ENCODE peak calls at places on chromosomes 2 and 18, in five cellular contexts. G, K, P, S and O are unnamed samples.
A peak's percentile ranks its signal among the peaks of the same experiment; 100 is the strongest.

GRCh38 chr2:10019174-10019971 is 24.0 kb upstream of the KLF11 start:
- DNase-seq in G (no peak), K (no peak), P (peak; percentile 16), S (no peak), O (no peak)

GRCh38 chr18:9065864-9066263 is 36.6 kb upstream of the NDUFV2 start:
- DNase-seq in G (no peak), K (no peak), P (no peak), S (no peak), O (no peak)

GRCh38 chr2:218260742-218261423 is at the start of gene GPBAR1:
- DNase-seq in G (peak; percentile 82), K (no peak), P (no peak), S (peak; percentile 42), O (peak; percentile 88)

GRCh38 chr2:85369500-85369899 is 14.9 kb downstream of the ELMOD3 start:
- DNase-seq in G (no peak), K (no peak), P (no peak), S (no peak), O (no peak)

GRCh38 chr2:42367835-42368234 is 6.8 kb upstream of the COX7A2L start:
- DNase-seq in G (no peak), K (no peak), P (peak; percentile 9), S (no peak), O (no peak)

GRCh38 chr2:16217271-16217670 is 276.9 kb downstream of the MYCN start:
- DNase-seq in G (no peak), K (no peak), P (no peak), S (no peak), O (no peak)

GRCh38 chr2:241951920-241952319 is 82.4 kb downstream of the RTP5 start:
- DNase-seq in G (peak; percentile 39), K (no peak), P (no peak), S (no peak), O (peak; percentile 26)

GRCh38 chr2:96537734-96538486 is 1.4 kb downstream of the ARID5A start:
- DNase-seq in G (no peak), K (no peak), P (no peak), S (no peak), O (peak; percentile 69)

GRCh38 chr2:41803361-41803760 is 244.5 kb upstream of the PKDCC start:
- DNase-seq in G (no peak), K (no peak), P (no peak), S (no peak), O (no peak)

GRCh38 chr18:666177-666576 is 8.7 kb downstream of the TYMS start:
- DNase-seq in G (no peak), K (no peak), P (no peak), S (no peak), O (peak; percentile 64)

GRCh38 chr2:207504513-207505171 is 25.1 kb upstream of the CREB1 start:
- DNase-seq in G (no peak), K (no peak), P (peak; percentile 87), S (peak; percentile 55), O (peak; percentile 32)

GRCh38 chr18:35376393-35376741 is 770 bp downstream of the ZNF396 start:
- DNase-seq in G (no peak), K (no peak), P (peak; percentile 2), S (peak; percentile 35), O (peak; percentile 68)

GRCh38 chr2:95158891-95159619 is 593 bp downstream of the ZNF514 start:
- DNase-seq in G (peak; percentile 78), K (no peak), P (peak; percentile 49), S (peak; percentile 55), O (peak; percentile 81)

GRCh38 chr2:11995381-11995947 is 249.0 kb downstream of the LPIN1 start:
- DNase-seq in G (no peak), K (no peak), P (peak; percentile 42), S (no peak), O (no peak)

GRCh38 chr2:138187221-138187620 is 222.9 kb downstream of the HNMT start:
- DNase-seq in G (no peak), K (no peak), P (no peak), S (no peak), O (no peak)

GRCh38 chr2:28387082-28387960 is 5.3 kb upstream of the FOSL2 start:
- DNase-seq in G (no peak), K (no peak), P (peak; percentile 73), S (no peak), O (no peak)

GRCh38 chr2:110157153-110157793 is 41.7 kb upstream of the MALL start:
- DNase-seq in G (no peak), K (peak; percentile 18), P (peak; percentile 82), S (no peak), O (peak; percentile 16)

GRCh38 chr18:75656035-75656434 is 228.5 kb upstream of the SMIM21 start:
- DNase-seq in G (no peak), K (no peak), P (no peak), S (no peak), O (peak; percentile 25)

GRCh38 chr2:187541086-187542085 is 12.8 kb downstream of the TFPI start:
- DNase-seq in G (no peak), K (no peak), P (peak; percentile 95), S (no peak), O (no peak)

GRCh38 chr2:83851066-83851465 is 608.0 kb downstream of the SUCLG1 start:
- DNase-seq in G (no peak), K (no peak), P (no peak), S (no peak), O (no peak)

GRCh38 chr18:76801567-76802505 is 20.5 kb upstream of the ZNF236 start:
- DNase-seq in G (peak; percentile 80), K (no peak), P (peak; percentile 54), S (peak; percentile 73), O (peak; percentile 95)

GRCh38 chr2:59935005-59935404 is 618.4 kb downstream of the BCL11A start:
- DNase-seq in G (no peak), K (no peak), P (no peak), S (peak; percentile 31), O (no peak)

GRCh38 chr2:113886479-113887383 is 3.2 kb upstream of the ACTR3 start:
- DNase-seq in G (no peak), K (no peak), P (peak; percentile 83), S (no peak), O (no peak)

GRCh38 chr2:172600644-172601043 is 44.8 kb downstream of the PDK1 start:
- DNase-seq in G (no peak), K (no peak), P (peak; percentile 28), S (no peak), O (no peak)

GRCh38 chr2:174340400-174341300 is 5.9 kb downstream of the SP9 start:
- DNase-seq in G (no peak), K (no peak), P (no peak), S (peak; percentile 26), O (peak; percentile 80)

GRCh38 chr2:174341301-174341994 is 6.7 kb downstream of the SP9 start:
- DNase-seq in G (peak; percentile 91), K (no peak), P (peak; percentile 90), S (peak; percentile 85), O (peak; percentile 87)

GRCh38 chr2:174343343-174343637 is 8.5 kb downstream of the SP9 start:
- DNase-seq in G (no peak), K (no peak), P (no peak), S (no peak), O (peak; percentile 22)

GRCh38 chr2:174342600-174343342 is 8.0 kb downstream of the SP9 start:
- DNase-seq in G (no peak), K (no peak), P (no peak), S (no peak), O (peak; percentile 61)

GRCh38 chr2:174341995-174342571 is 7.3 kb downstream of the SP9 start:
- DNase-seq in G (no peak), K (no peak), P (no peak), S (no peak), O (peak; percentile 68)
- H3K4me3 ChIP-seq in G (no peak overlapping the region), K (peak overlapping the region; percentile 21), P (peak overlapping the region; percentile 19), S (peak overlapping the region; percentile 70), O (peak overlapping the region; percentile 19)

DNA sequence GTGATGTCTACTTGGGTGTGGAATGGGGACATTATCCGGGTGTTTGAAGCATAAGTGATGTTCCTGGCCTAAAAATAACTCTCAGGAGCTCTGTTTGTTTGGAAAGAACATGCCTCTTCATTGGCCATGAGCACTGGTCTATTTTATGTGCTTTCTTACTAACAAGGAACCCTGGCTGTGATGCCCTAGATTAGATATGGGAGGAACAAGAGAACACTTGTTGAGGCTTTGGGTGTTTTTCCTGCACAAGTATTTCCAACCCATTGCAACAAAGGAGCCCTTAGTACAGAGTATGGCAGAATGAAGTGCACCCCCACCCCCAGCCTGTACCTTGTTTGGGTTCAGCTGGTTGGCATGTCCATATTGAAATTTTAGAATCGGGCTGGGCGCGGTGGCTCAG is 95.9 kb downstream of the SLC4A3 start:
- DNase-seq in G (no peak), K (no peak), P (no peak), S (no peak), O (no peak)
- H3K27me3 ChIP-seq in G (no peaks in the 10 kb centered on the region), K (no peaks in the 10 kb centered on the region), P (no peaks in the 10 kb centered on the region), S (no peaks in the 10 kb centered on the region), O (no peaks in the 10 kb centered on the region)

DNA sequence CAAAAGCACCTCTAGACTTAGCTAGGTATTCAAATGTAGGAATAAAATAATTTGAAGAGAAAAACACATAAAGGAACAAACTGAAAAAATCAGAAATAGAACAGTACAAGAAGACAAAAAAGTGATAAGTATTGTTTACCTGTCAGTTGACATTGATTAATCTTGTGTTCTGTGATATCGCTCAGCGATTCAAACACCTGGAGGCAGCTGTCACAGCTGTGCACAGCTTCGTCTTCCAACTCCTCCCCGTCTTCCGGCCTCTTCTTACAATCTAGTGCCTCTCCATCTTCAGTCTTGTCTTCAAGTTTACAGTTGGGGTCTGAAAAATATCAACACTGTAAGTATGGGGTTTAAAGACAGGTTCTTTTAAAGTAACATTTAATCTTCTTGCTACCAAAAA is 30.1 kb downstream of the ZNF521 start:
- DNase-seq in G (no peak), K (no peak), P (no peak), S (no peak), O (no peak)
- H3K4me3 ChIP-seq in G (no peak overlapping the region), K (no peak overlapping the region), P (no peak overlapping the region), S (no peak overlapping the region), O (no peak overlapping the region)

GRCh38 chr18:59778434-59778833 is 81.2 kb upstream of the CCBE1 start:
- DNase-seq in G (no peak), K (no peak), P (no peak), S (no peak), O (no peak)
- H3K27me3 ChIP-seq in G (no peaks in the 10 kb centered on the region), K (no peaks in the 10 kb centered on the region), P (peaks cover 5% of the 10 kb centered on the region), S (no peaks in the 10 kb centered on the region), O (no peaks in the 10 kb centered on the region)

GRCh38 chr18:32577561-32577960 is 106.9 kb upstream of the GAREM1 start:
- DNase-seq in G (no peak), K (no peak), P (no peak), S (no peak), O (no peak)

GRCh38 chr18:32588191-32588590 is 117.5 kb upstream of the GAREM1 start:
- DNase-seq in G (no peak), K (no peak), P (no peak), S (no peak), O (no peak)

GRCh38 chr18:32582455-32582854 is 111.8 kb upstream of the GAREM1 start:
- DNase-seq in G (no peak), K (no peak), P (peak; percentile 4), S (no peak), O (no peak)
- H3K4me3 ChIP-seq in G (no peak overlapping the region), K (no peak overlapping the region), P (no peak overlapping the region), S (no peak overlapping the region), O (no peak overlapping the region)

GRCh38 chr2:190283783-190284182 is 35.8 kb downstream of the HIBCH start:
- DNase-seq in G (no peak), K (no peak), P (no peak), S (no peak), O (no peak)
- H3K27me3 ChIP-seq in G (no peaks in the 10 kb centered on the region), K (no peaks in the 10 kb centered on the region), P (no peaks in the 10 kb centered on the region), S (no peaks in the 10 kb centered on the region), O (no peaks in the 10 kb centered on the region)